ENCODE peak calls at places on chromosomes 6 and 20, in ten cellular contexts. One of them, this sample, is unnamed.

GRCh38 chr6:16064687-16065086 is 64.2 kb upstream of the MYLIP start:
- DNase-seq in ovary: no peak
- DNase-seq in upper lobe of right lung: no peak
- DNase-seq in CD4-positive, alpha-beta memory T cell: no peak
- DNase-seq in AG04450: no peak
- DNase-seq in left ventricle myocardium inferior: no peak
- DNase-seq in mucosa of descending colon: no peak
- DNase-seq in CD8-positive, alpha-beta T cell: no peak
- DNase-seq in fibroblast of lung: no peak
- DNase-seq in heart left ventricle: no peak
- DNase-seq in this sample: no peak

GRCh38 chr6:107606407-107606806 is 116.5 kb downstream of the SOBP start:
- DNase-seq in ovary: no peak
- DNase-seq in upper lobe of right lung: no peak
- DNase-seq in CD4-positive, alpha-beta memory T cell: no peak
- DNase-seq in AG04450: no peak
- DNase-seq in left ventricle myocardium inferior: no peak
- DNase-seq in mucosa of descending colon: no peak
- DNase-seq in CD8-positive, alpha-beta T cell: no peak
- DNase-seq in fibroblast of lung: no peak
- DNase-seq in heart left ventricle: no peak
- DNase-seq in this sample: no peak

GRCh38 chr20:5480824-5481600 is 164.3 kb upstream of the PROKR2 start:
- DNase-seq in ovary: no peak
- DNase-seq in upper lobe of right lung: no peak
- DNase-seq in CD4-positive, alpha-beta memory T cell: no peak
- DNase-seq in AG04450: no peak
- DNase-seq in left ventricle myocardium inferior: no peak
- DNase-seq in mucosa of descending colon: no peak
- DNase-seq in CD8-positive, alpha-beta T cell: no peak
- DNase-seq in fibroblast of lung: no peak
- DNase-seq in heart left ventricle: no peak
- DNase-seq in this sample: no peak

GRCh38 chr6:43395822-43396221 is 26.4 kb upstream of the ZNF318 start:
- DNase-seq in ovary: no peak
- DNase-seq in upper lobe of right lung: no peak
- DNase-seq in CD4-positive, alpha-beta memory T cell: no peak
- DNase-seq in AG04450: no peak
- DNase-seq in left ventricle myocardium inferior: peak; percentile 20
- DNase-seq in mucosa of descending colon: no peak
- DNase-seq in CD8-positive, alpha-beta T cell: no peak
- DNase-seq in fibroblast of lung: no peak
- DNase-seq in heart left ventricle: peak; percentile 20
- DNase-seq in this sample: no peak

GRCh38 chr6:161437851-161438250 is 164.0 kb upstream of the AGPAT4 start:
- DNase-seq in ovary: no peak
- DNase-seq in upper lobe of right lung: no peak
- DNase-seq in CD4-positive, alpha-beta memory T cell: no peak
- DNase-seq in AG04450: no peak
- DNase-seq in left ventricle myocardium inferior: no peak
- DNase-seq in mucosa of descending colon: no peak
- DNase-seq in CD8-positive, alpha-beta T cell: no peak
- DNase-seq in fibroblast of lung: peak; percentile 32
- DNase-seq in heart left ventricle: no peak
- DNase-seq in this sample: no peak

GRCh38 chr6:115934829-115935228 is 125.9 kb downstream of the FRK start:
- DNase-seq in ovary: no peak
- DNase-seq in upper lobe of right lung: no peak
- DNase-seq in CD4-positive, alpha-beta memory T cell: no peak
- DNase-seq in AG04450: no peak
- DNase-seq in left ventricle myocardium inferior: no peak
- DNase-seq in mucosa of descending colon: no peak
- DNase-seq in CD8-positive, alpha-beta T cell: no peak
- DNase-seq in fibroblast of lung: no peak
- DNase-seq in heart left ventricle: no peak
- DNase-seq in this sample: no peak

GRCh38 chr6:133590196-133590595 is 298.7 kb upstream of the TCF21 start:
- DNase-seq in ovary: no peak
- DNase-seq in upper lobe of right lung: no peak
- DNase-seq in CD4-positive, alpha-beta memory T cell: no peak
- DNase-seq in AG04450: no peak
- DNase-seq in left ventricle myocardium inferior: no peak
- DNase-seq in mucosa of descending colon: no peak
- DNase-seq in CD8-positive, alpha-beta T cell: no peak
- DNase-seq in fibroblast of lung: no peak
- DNase-seq in heart left ventricle: no peak
- DNase-seq in this sample: no peak

GRCh38 chr6:141610741-141611140 is 522.0 kb upstream of the GJE1 start:
- DNase-seq in ovary: no peak
- DNase-seq in upper lobe of right lung: no peak
- DNase-seq in CD4-positive, alpha-beta memory T cell: no peak
- DNase-seq in AG04450: no peak
- DNase-seq in left ventricle myocardium inferior: no peak
- DNase-seq in mucosa of descending colon: no peak
- DNase-seq in CD8-positive, alpha-beta T cell: no peak
- DNase-seq in fibroblast of lung: peak; percentile 15
- DNase-seq in heart left ventricle: no peak
- DNase-seq in this sample: no peak

GRCh38 chr6:7732219-7732618 is 6.3 kb downstream of the BMP6 start:
- DNase-seq in ovary: no peak
- DNase-seq in upper lobe of right lung: no peak
- DNase-seq in CD4-positive, alpha-beta memory T cell: no peak
- DNase-seq in AG04450: no peak
- DNase-seq in left ventricle myocardium inferior: no peak
- DNase-seq in mucosa of descending colon: no peak
- DNase-seq in CD8-positive, alpha-beta T cell: no peak
- DNase-seq in fibroblast of lung: no peak
- DNase-seq in heart left ventricle: no peak
- DNase-seq in this sample: no peak

GRCh38 chr20:4457566-4458543 is 263.9 kb upstream of the PRND start:
- DNase-seq in ovary: no peak
- DNase-seq in upper lobe of right lung: no peak
- DNase-seq in CD4-positive, alpha-beta memory T cell: no peak
- DNase-seq in AG04450: no peak
- DNase-seq in left ventricle myocardium inferior: peak; percentile 23
- DNase-seq in mucosa of descending colon: no peak
- DNase-seq in CD8-positive, alpha-beta T cell: no peak
- DNase-seq in fibroblast of lung: no peak
- DNase-seq in heart left ventricle: no peak
- DNase-seq in this sample: no peak

GRCh38 chr20:59770851-59771250 is 162.6 kb downstream of the SYCP2 start:
- DNase-seq in ovary: no peak
- DNase-seq in upper lobe of right lung: no peak
- DNase-seq in CD4-positive, alpha-beta memory T cell: no peak
- DNase-seq in AG04450: no peak
- DNase-seq in left ventricle myocardium inferior: no peak
- DNase-seq in mucosa of descending colon: no peak
- DNase-seq in CD8-positive, alpha-beta T cell: no peak
- DNase-seq in fibroblast of lung: no peak
- DNase-seq in heart left ventricle: no peak
- DNase-seq in this sample: peak; percentile 28

GRCh38 chr20:59767656-59768055 is 163.3 kb downstream of the PHACTR3 start:
- DNase-seq in ovary: no peak
- DNase-seq in upper lobe of right lung: no peak
- DNase-seq in CD4-positive, alpha-beta memory T cell: no peak
- DNase-seq in AG04450: no peak
- DNase-seq in left ventricle myocardium inferior: no peak
- DNase-seq in mucosa of descending colon: no peak
- DNase-seq in CD8-positive, alpha-beta T cell: no peak
- DNase-seq in fibroblast of lung: no peak
- DNase-seq in heart left ventricle: no peak
- DNase-seq in this sample: no peak

GRCh38 chr20:59771506-59772372 is 161.7 kb downstream of the SYCP2 start:
- DNase-seq in ovary: no peak
- DNase-seq in upper lobe of right lung: no peak
- DNase-seq in CD4-positive, alpha-beta memory T cell: no peak
- DNase-seq in AG04450: no peak
- DNase-seq in left ventricle myocardium inferior: peak; percentile 61
- DNase-seq in mucosa of descending colon: no peak
- DNase-seq in CD8-positive, alpha-beta T cell: no peak
- DNase-seq in fibroblast of lung: no peak
- DNase-seq in heart left ventricle: no peak
- DNase-seq in this sample: peak; percentile 60

GRCh38 chr20:59772373-59772705 is 161.1 kb downstream of the SYCP2 start:
- DNase-seq in ovary: no peak
- DNase-seq in upper lobe of right lung: no peak
- DNase-seq in CD4-positive, alpha-beta memory T cell: no peak
- DNase-seq in AG04450: no peak
- DNase-seq in left ventricle myocardium inferior: no peak
- DNase-seq in mucosa of descending colon: no peak
- DNase-seq in CD8-positive, alpha-beta T cell: no peak
- DNase-seq in fibroblast of lung: no peak
- DNase-seq in heart left ventricle: no peak
- DNase-seq in this sample: peak; percentile 32

DNA sequence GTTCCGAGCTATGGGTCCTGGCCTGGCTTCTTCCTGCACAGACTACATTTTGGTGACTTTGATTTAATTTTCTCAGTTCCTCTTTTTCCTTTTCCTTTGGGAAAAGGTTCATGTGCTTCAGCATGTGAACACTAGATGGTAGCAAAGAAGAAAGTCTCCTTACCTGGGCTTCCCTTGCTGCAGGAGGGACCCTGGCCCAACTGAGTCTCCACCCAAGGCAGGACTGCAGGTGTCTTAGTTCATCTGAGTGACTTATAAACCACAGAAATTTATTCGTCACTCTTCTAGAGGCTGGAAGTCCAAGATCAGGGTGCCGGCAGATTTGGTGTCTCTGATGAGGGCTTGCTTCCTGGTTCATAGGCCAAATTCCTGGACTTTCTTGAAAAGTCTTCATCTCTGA is 163.2 kb downstream of the SYCP2 start:
- DNase-seq in ovary: no peak
- DNase-seq in upper lobe of right lung: no peak
- DNase-seq in CD4-positive, alpha-beta memory T cell: no peak
- DNase-seq in AG04450: no peak
- DNase-seq in left ventricle myocardium inferior: no peak
- DNase-seq in mucosa of descending colon: no peak
- DNase-seq in CD8-positive, alpha-beta T cell: no peak
- DNase-seq in fibroblast of lung: no peak
- DNase-seq in heart left ventricle: no peak
- DNase-seq in this sample: peak; percentile 20
- H3K9me3 ChIP-seq in ovary: no peaks in the 10 kb centered on the region
- H3K9me3 ChIP-seq in upper lobe of right lung: no peaks in the 10 kb centered on the region
- H3K9me3 ChIP-seq in CD4-positive, alpha-beta memory T cell: no peaks in the 10 kb centered on the region
- H3K9me3 ChIP-seq in AG04450: peaks cover 6% of the 10 kb centered on the region
- H3K9me3 ChIP-seq in left ventricle myocardium inferior: no peaks in the 10 kb centered on the region
- H3K9me3 ChIP-seq in mucosa of descending colon: no peaks in the 10 kb centered on the region
- H3K9me3 ChIP-seq in CD8-positive, alpha-beta T cell: no peaks in the 10 kb centered on the region
- H3K9me3 ChIP-seq in fibroblast of lung: no peaks in the 10 kb centered on the region
- H3K9me3 ChIP-seq in heart left ventricle: no peaks in the 10 kb centered on the region
- H3K9me3 ChIP-seq in this sample: no peaks in the 10 kb centered on the region

GRCh38 chr20:45373353-45374100 is 4.6 kb downstream of the TP53TG5 start:
- DNase-seq in ovary: peak; percentile 87
- DNase-seq in upper lobe of right lung: peak; percentile 95
- DNase-seq in CD4-positive, alpha-beta memory T cell: peak; percentile 90
- DNase-seq in AG04450: no peak
- DNase-seq in left ventricle myocardium inferior: peak; percentile 88
- DNase-seq in mucosa of descending colon: peak; percentile 93
- DNase-seq in CD8-positive, alpha-beta T cell: peak; percentile 92
- DNase-seq in fibroblast of lung: peak; percentile 59
- DNase-seq in heart left ventricle: peak; percentile 92
- DNase-seq in this sample: peak; percentile 96
- H3K4me3 ChIP-seq in ovary: peak overlapping the region; percentile 45
- H3K4me3 ChIP-seq in upper lobe of right lung: peak overlapping the region; percentile 60
- H3K4me3 ChIP-seq in CD4-positive, alpha-beta memory T cell: peak overlapping the region; percentile 60
- H3K4me3 ChIP-seq in AG04450: peak overlapping the region; percentile 52
- H3K4me3 ChIP-seq in left ventricle myocardium inferior: peak overlapping the region; percentile 74
- H3K4me3 ChIP-seq in mucosa of descending colon: peak overlapping the region; percentile 6
- H3K4me3 ChIP-seq in CD8-positive, alpha-beta T cell: peak overlapping the region; percentile 64
- H3K4me3 ChIP-seq in fibroblast of lung: peak overlapping the region; percentile 69
- H3K4me3 ChIP-seq in heart left ventricle: peak overlapping the region; percentile 25
- H3K4me3 ChIP-seq in this sample: peak overlapping the region; percentile 43

GRCh38 chr20:37456948-37457347 is 64.1 kb upstream of the NNAT start:
- DNase-seq in ovary: no peak
- DNase-seq in upper lobe of right lung: no peak
- DNase-seq in CD4-positive, alpha-beta memory T cell: no peak
- DNase-seq in AG04450: no peak
- DNase-seq in left ventricle myocardium inferior: no peak
- DNase-seq in mucosa of descending colon: no peak
- DNase-seq in CD8-positive, alpha-beta T cell: no peak
- DNase-seq in fibroblast of lung: no peak
- DNase-seq in heart left ventricle: no peak
- DNase-seq in this sample: no peak

GRCh38 chr20:37458761-37459160 is 62.3 kb upstream of the NNAT start:
- DNase-seq in ovary: no peak
- DNase-seq in upper lobe of right lung: no peak
- DNase-seq in CD4-positive, alpha-beta memory T cell: no peak
- DNase-seq in AG04450: no peak
- DNase-seq in left ventricle myocardium inferior: no peak
- DNase-seq in mucosa of descending colon: no peak
- DNase-seq in CD8-positive, alpha-beta T cell: no peak
- DNase-seq in fibroblast of lung: no peak
- DNase-seq in heart left ventricle: no peak
- DNase-seq in this sample: no peak

GRCh38 chr20:37455659-37456058 is 65.4 kb upstream of the NNAT start:
- DNase-seq in ovary: no peak
- DNase-seq in upper lobe of right lung: no peak
- DNase-seq in CD4-positive, alpha-beta memory T cell: no peak
- DNase-seq in AG04450: no peak
- DNase-seq in left ventricle myocardium inferior: no peak
- DNase-seq in mucosa of descending colon: no peak
- DNase-seq in CD8-positive, alpha-beta T cell: no peak
- DNase-seq in fibroblast of lung: no peak
- DNase-seq in heart left ventricle: no peak
- DNase-seq in this sample: no peak

GRCh38 chr20:37454636-37455035 is 66.4 kb upstream of the NNAT start:
- DNase-seq in ovary: no peak
- DNase-seq in upper lobe of right lung: no peak
- DNase-seq in CD4-positive, alpha-beta memory T cell: no peak
- DNase-seq in AG04450: no peak
- DNase-seq in left ventricle myocardium inferior: no peak
- DNase-seq in mucosa of descending colon: no peak
- DNase-seq in CD8-positive, alpha-beta T cell: no peak
- DNase-seq in fibroblast of lung: no peak
- DNase-seq in heart left ventricle: no peak
- DNase-seq in this sample: no peak

DNA sequence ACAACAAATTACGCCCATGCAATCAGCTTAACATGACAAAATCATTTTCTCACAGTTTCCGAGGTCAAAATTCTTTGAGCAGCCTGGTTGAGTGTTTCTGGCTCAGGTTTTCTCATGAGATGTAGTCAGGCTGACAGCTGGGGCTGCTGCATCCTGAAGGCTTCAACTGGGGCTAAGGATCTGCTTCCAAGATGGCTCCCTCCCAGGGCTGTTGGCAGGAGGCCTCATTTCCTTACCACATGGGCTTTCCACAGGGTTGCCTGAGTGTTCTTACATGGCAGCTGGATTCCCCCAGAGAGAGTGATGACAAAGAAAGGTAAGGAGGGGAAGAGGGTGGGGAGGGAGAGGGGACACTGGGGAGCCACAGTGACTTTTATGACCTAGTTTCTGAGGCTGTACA is 63.1 kb upstream of the NNAT start:
- DNase-seq in ovary: no peak
- DNase-seq in upper lobe of right lung: no peak
- DNase-seq in CD4-positive, alpha-beta memory T cell: no peak
- DNase-seq in AG04450: no peak
- DNase-seq in left ventricle myocardium inferior: no peak
- DNase-seq in mucosa of descending colon: no peak
- DNase-seq in CD8-positive, alpha-beta T cell: no peak
- DNase-seq in fibroblast of lung: no peak
- DNase-seq in heart left ventricle: no peak
- DNase-seq in this sample: no peak
- H3K9me3 ChIP-seq in ovary: peaks cover 3% of the 10 kb centered on the region
- H3K9me3 ChIP-seq in upper lobe of right lung: peaks cover 5% of the 10 kb centered on the region
- H3K9me3 ChIP-seq in CD4-positive, alpha-beta memory T cell: no peaks in the 10 kb centered on the region
- H3K9me3 ChIP-seq in AG04450: peaks cover 6% of the 10 kb centered on the region
- H3K9me3 ChIP-seq in left ventricle myocardium inferior: peaks cover 68% of the 10 kb centered on the region
- H3K9me3 ChIP-seq in mucosa of descending colon: peaks cover 18% of the 10 kb centered on the region
- H3K9me3 ChIP-seq in CD8-positive, alpha-beta T cell: peaks cover 8% of the 10 kb centered on the region
- H3K9me3 ChIP-seq in fibroblast of lung: no peaks in the 10 kb centered on the region
- H3K9me3 ChIP-seq in heart left ventricle: peaks cover 35% of the 10 kb centered on the region
- H3K9me3 ChIP-seq in this sample: peaks cover 1% of the 10 kb centered on the region

GRCh38 chr6:63644668-63645326 is 9.2 kb downstream of the PHF3 start:
- DNase-seq in ovary: no peak
- DNase-seq in upper lobe of right lung: no peak
- DNase-seq in CD4-positive, alpha-beta memory T cell: no peak
- DNase-seq in AG04450: no peak
- DNase-seq in left ventricle myocardium inferior: no peak
- DNase-seq in mucosa of descending colon: no peak
- DNase-seq in CD8-positive, alpha-beta T cell: no peak
- DNase-seq in fibroblast of lung: peak; percentile 81
- DNase-seq in heart left ventricle: peak; percentile 10
- DNase-seq in this sample: no peak
- H3K4me3 ChIP-seq in ovary: no peak overlapping the region
- H3K4me3 ChIP-seq in upper lobe of right lung: no peak overlapping the region
- H3K4me3 ChIP-seq in CD4-positive, alpha-beta memory T cell: no peak overlapping the region
- H3K4me3 ChIP-seq in AG04450: no peak overlapping the region
- H3K4me3 ChIP-seq in left ventricle myocardium inferior: no peak overlapping the region
- H3K4me3 ChIP-seq in mucosa of descending colon: no peak overlapping the region
- H3K4me3 ChIP-seq in CD8-positive, alpha-beta T cell: no peak overlapping the region
- H3K4me3 ChIP-seq in fibroblast of lung: no peak overlapping the region
- H3K4me3 ChIP-seq in heart left ventricle: no peak overlapping the region
- H3K4me3 ChIP-seq in this sample: no peak overlapping the region